ENCODE peak calls at places on chromosomes 13 and 19, in eight cellular contexts. One of them, this sample, is unnamed.

GRCh38 chr19:56015756-56016155 is 29.2 kb downstream of the NLRP5 start:
- DNase-seq in fibroblast of pulmonary artery: peak
- DNase-seq in Peyer's patch: no peak
- DNase-seq in IMR-90: no peak
- DNase-seq in epithelial cell of esophagus: no peak
- DNase-seq in upper lobe of left lung: no peak
- DNase-seq in H1: no peak
- DNase-seq in pancreas: no peak
- DNase-seq in this sample: no peak

GRCh38 chr13:112713517-112714253 is 23.8 kb downstream of the ATP11A start:
- DNase-seq in fibroblast of pulmonary artery: no peak
- DNase-seq in Peyer's patch: peak
- DNase-seq in IMR-90: no peak
- DNase-seq in epithelial cell of esophagus: no peak
- DNase-seq in upper lobe of left lung: no peak
- DNase-seq in H1: no peak
- DNase-seq in pancreas: no peak
- DNase-seq in this sample: no peak

GRCh38 chr13:101451641-101452040 is 834 bp upstream of the ITGBL1 start:
- DNase-seq in fibroblast of pulmonary artery: no peak
- DNase-seq in Peyer's patch: no peak
- DNase-seq in IMR-90: no peak
- DNase-seq in epithelial cell of esophagus: no peak
- DNase-seq in upper lobe of left lung: no peak
- DNase-seq in H1: no peak
- DNase-seq in pancreas: no peak
- DNase-seq in this sample: no peak

GRCh38 chr19:46089432-46089831 is 35.1 kb downstream of the IGFL3 start:
- DNase-seq in fibroblast of pulmonary artery: no peak
- DNase-seq in Peyer's patch: no peak
- DNase-seq in IMR-90: no peak
- DNase-seq in epithelial cell of esophagus: no peak
- DNase-seq in upper lobe of left lung: no peak
- DNase-seq in H1: no peak
- DNase-seq in pancreas: no peak
- DNase-seq in this sample: no peak

GRCh38 chr19:33998739-33999345 is 173.5 kb upstream of the LSM14A start:
- DNase-seq in fibroblast of pulmonary artery: peak
- DNase-seq in Peyer's patch: no peak
- DNase-seq in IMR-90: no peak
- DNase-seq in epithelial cell of esophagus: peak
- DNase-seq in upper lobe of left lung: no peak
- DNase-seq in H1: no peak
- DNase-seq in pancreas: no peak
- DNase-seq in this sample: peak

GRCh38 chr13:26523007-26523406 is 34.5 kb upstream of the WASF3 start:
- DNase-seq in fibroblast of pulmonary artery: no peak
- DNase-seq in Peyer's patch: no peak
- DNase-seq in IMR-90: no peak
- DNase-seq in epithelial cell of esophagus: no peak
- DNase-seq in upper lobe of left lung: no peak
- DNase-seq in H1: no peak
- DNase-seq in pancreas: no peak
- DNase-seq in this sample: no peak

GRCh38 chr19:7942981-7943443 is 454 bp downstream of the TIMM44 start:
- DNase-seq in fibroblast of pulmonary artery: peak
- DNase-seq in Peyer's patch: no peak
- DNase-seq in IMR-90: no peak
- DNase-seq in epithelial cell of esophagus: no peak
- DNase-seq in upper lobe of left lung: no peak
- DNase-seq in H1: no peak
- DNase-seq in pancreas: no peak
- DNase-seq in this sample: peak

GRCh38 chr19:45764947-45765346 is 4.1 kb downstream of the SIX5 start:
- DNase-seq in fibroblast of pulmonary artery: no peak
- DNase-seq in Peyer's patch: no peak
- DNase-seq in IMR-90: no peak
- DNase-seq in epithelial cell of esophagus: no peak
- DNase-seq in upper lobe of left lung: no peak
- DNase-seq in H1: peak
- DNase-seq in pancreas: peak
- DNase-seq in this sample: no peak

GRCh38 chr19:4606181-4606580 is 33.1 kb upstream of the TNFAIP8L1 start:
- DNase-seq in fibroblast of pulmonary artery: no peak
- DNase-seq in Peyer's patch: no peak
- DNase-seq in IMR-90: no peak
- DNase-seq in epithelial cell of esophagus: no peak
- DNase-seq in upper lobe of left lung: no peak
- DNase-seq in H1: no peak
- DNase-seq in pancreas: no peak
- DNase-seq in this sample: no peak

GRCh38 chr19:14164088-14164487 is 27.7 kb upstream of the ASF1B start:
- DNase-seq in fibroblast of pulmonary artery: no peak
- DNase-seq in Peyer's patch: no peak
- DNase-seq in IMR-90: no peak
- DNase-seq in epithelial cell of esophagus: no peak
- DNase-seq in upper lobe of left lung: no peak
- DNase-seq in H1: no peak
- DNase-seq in pancreas: no peak
- DNase-seq in this sample: no peak

GRCh38 chr13:111938743-111939142 is 128.2 kb upstream of the SOX1 start:
- DNase-seq in fibroblast of pulmonary artery: no peak
- DNase-seq in Peyer's patch: no peak
- DNase-seq in IMR-90: no peak
- DNase-seq in epithelial cell of esophagus: no peak
- DNase-seq in upper lobe of left lung: peak
- DNase-seq in H1: peak
- DNase-seq in pancreas: no peak
- DNase-seq in this sample: no peak

GRCh38 chr13:44309771-44310767 is 63.6 kb upstream of the SERP2 start:
- DNase-seq in fibroblast of pulmonary artery: peak
- DNase-seq in Peyer's patch: no peak
- DNase-seq in IMR-90: no peak
- DNase-seq in epithelial cell of esophagus: peak
- DNase-seq in upper lobe of left lung: no peak
- DNase-seq in H1: no peak
- DNase-seq in pancreas: no peak
- DNase-seq in this sample: no peak

GRCh38 chr13:42354246-42355117 is 82.5 kb downstream of the AKAP11 start:
- DNase-seq in fibroblast of pulmonary artery: peak
- DNase-seq in Peyer's patch: no peak
- DNase-seq in IMR-90: peak
- DNase-seq in epithelial cell of esophagus: peak
- DNase-seq in upper lobe of left lung: no peak
- DNase-seq in H1: no peak
- DNase-seq in pancreas: no peak
- DNase-seq in this sample: peak

GRCh38 chr13:27857271-27857670 is 62.5 kb upstream of the PDX1 start:
- DNase-seq in fibroblast of pulmonary artery: no peak
- DNase-seq in Peyer's patch: no peak
- DNase-seq in IMR-90: no peak
- DNase-seq in epithelial cell of esophagus: no peak
- DNase-seq in upper lobe of left lung: no peak
- DNase-seq in H1: no peak
- DNase-seq in pancreas: no peak
- DNase-seq in this sample: no peak

GRCh38 chr19:40055832-40056504 is at the start of gene ZNF780B:
- DNase-seq in fibroblast of pulmonary artery: peak
- DNase-seq in Peyer's patch: peak
- DNase-seq in IMR-90: peak
- DNase-seq in epithelial cell of esophagus: peak
- DNase-seq in upper lobe of left lung: peak
- DNase-seq in H1: peak
- DNase-seq in pancreas: peak
- DNase-seq in this sample: peak

GRCh38 chr19:45505996-45506245 is 1.4 kb upstream of the VASP start:
- DNase-seq in fibroblast of pulmonary artery: no peak
- DNase-seq in Peyer's patch: no peak
- DNase-seq in IMR-90: no peak
- DNase-seq in epithelial cell of esophagus: no peak
- DNase-seq in upper lobe of left lung: no peak
- DNase-seq in H1: no peak
- DNase-seq in pancreas: no peak
- DNase-seq in this sample: no peak

DNA sequence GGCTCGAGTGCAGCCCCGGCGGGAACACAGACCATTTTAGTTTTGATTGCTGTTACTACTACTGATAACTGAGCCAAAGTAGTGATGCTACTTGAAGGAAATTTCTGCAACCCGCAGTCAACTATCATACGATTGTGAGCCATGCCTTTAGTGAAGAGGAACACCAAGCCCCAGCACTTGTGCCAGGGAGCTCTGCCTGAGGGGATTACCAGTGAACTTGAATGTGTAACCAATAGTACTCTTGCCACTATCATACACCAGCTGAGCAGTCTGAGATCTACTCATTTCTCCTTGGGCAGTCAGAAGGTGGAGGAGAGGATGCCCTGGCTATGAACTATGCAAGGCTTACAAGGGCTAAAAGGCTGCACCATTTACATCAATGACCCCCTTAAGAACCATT is 49.0 kb upstream of the N4BP2L1 start:
- DNase-seq in fibroblast of pulmonary artery: no peak
- DNase-seq in Peyer's patch: no peak
- DNase-seq in IMR-90: no peak
- DNase-seq in epithelial cell of esophagus: no peak
- DNase-seq in upper lobe of left lung: no peak
- DNase-seq in H1: no peak
- DNase-seq in pancreas: no peak
- DNase-seq in this sample: no peak
- H3K4me3 ChIP-seq in fibroblast of pulmonary artery: no peak
- H3K4me3 ChIP-seq in Peyer's patch: no peak
- H3K4me3 ChIP-seq in IMR-90: no peak
- H3K4me3 ChIP-seq in epithelial cell of esophagus: no peak
- H3K4me3 ChIP-seq in upper lobe of left lung: no peak
- H3K4me3 ChIP-seq in H1: no peak
- H3K4me3 ChIP-seq in pancreas: no peak
- H3K4me3 ChIP-seq in this sample: no peak

GRCh38 chr13:95656386-95657015 is 12.0 kb upstream of the DZIP1 start:
- DNase-seq in fibroblast of pulmonary artery: peak
- DNase-seq in Peyer's patch: no peak
- DNase-seq in IMR-90: no peak
- DNase-seq in epithelial cell of esophagus: peak
- DNase-seq in upper lobe of left lung: no peak
- DNase-seq in H1: no peak
- DNase-seq in pancreas: no peak
- DNase-seq in this sample: no peak

GRCh38 chr13:95659500-95659899 is 15.0 kb upstream of the DZIP1 start:
- DNase-seq in fibroblast of pulmonary artery: no peak
- DNase-seq in Peyer's patch: no peak
- DNase-seq in IMR-90: no peak
- DNase-seq in epithelial cell of esophagus: no peak
- DNase-seq in upper lobe of left lung: no peak
- DNase-seq in H1: no peak
- DNase-seq in pancreas: no peak
- DNase-seq in this sample: no peak

GRCh38 chr13:95660981-95661581 is 15.9 kb upstream of the DNAJC3 start:
- DNase-seq in fibroblast of pulmonary artery: peak
- DNase-seq in Peyer's patch: no peak
- DNase-seq in IMR-90: peak
- DNase-seq in epithelial cell of esophagus: peak
- DNase-seq in upper lobe of left lung: no peak
- DNase-seq in H1: no peak
- DNase-seq in pancreas: no peak
- DNase-seq in this sample: peak
- TF ChIP-seq CTCF in fibroblast of pulmonary artery: peak
- TF ChIP-seq CTCF in Peyer's patch: peak
- TF ChIP-seq CTCF in IMR-90: peak
- TF ChIP-seq CTCF in epithelial cell of esophagus: peak
- TF ChIP-seq CTCF in upper lobe of left lung: no peak
- TF ChIP-seq CTCF in H1: no peak
- TF ChIP-seq CTCF in pancreas: peak
- TF ChIP-seq CTCF in this sample: peak

DNA sequence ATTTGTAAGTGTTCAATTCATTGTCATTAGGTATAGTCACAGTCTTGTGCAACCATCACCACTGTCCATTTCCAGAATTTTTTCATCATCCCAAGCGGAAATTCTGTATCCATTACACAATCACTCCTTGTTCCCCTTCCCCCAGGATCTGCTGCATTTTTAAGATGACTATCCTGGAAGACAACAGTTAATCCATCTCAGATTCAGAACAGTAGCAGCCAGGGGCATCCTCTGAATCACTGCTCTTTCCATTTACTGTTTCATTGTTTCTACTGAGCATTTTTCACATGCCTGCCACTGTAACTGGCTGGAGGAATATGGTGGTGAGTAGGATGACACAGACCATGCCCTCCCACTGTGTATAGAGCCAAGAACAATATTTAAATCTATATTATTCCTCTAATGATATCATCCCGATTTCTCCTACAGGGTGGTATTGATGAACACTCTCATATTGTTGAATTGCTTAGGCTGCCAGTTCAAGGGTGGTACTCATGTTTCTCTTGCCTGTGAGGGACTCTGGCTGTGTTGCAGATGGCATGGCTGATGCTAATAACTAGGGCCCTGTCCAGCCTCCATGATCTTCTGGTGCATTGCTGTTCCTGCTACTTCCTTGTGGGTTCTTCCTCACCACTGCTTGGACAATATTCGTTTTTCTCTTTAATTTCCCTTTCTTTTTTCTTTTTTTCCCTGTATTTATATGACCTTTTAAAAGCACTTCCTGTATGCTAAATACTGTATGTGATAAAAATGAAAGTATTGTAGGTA is 59.0 kb downstream of the WDFY2 start:
- DNase-seq in fibroblast of pulmonary artery: peak
- DNase-seq in Peyer's patch: no peak
- DNase-seq in IMR-90: peak
- DNase-seq in epithelial cell of esophagus: peak
- DNase-seq in upper lobe of left lung: no peak
- DNase-seq in H1: no peak
- DNase-seq in pancreas: no peak
- DNase-seq in this sample: peak
- H3K4me3 ChIP-seq in fibroblast of pulmonary artery: peak
- H3K4me3 ChIP-seq in Peyer's patch: no peak
- H3K4me3 ChIP-seq in IMR-90: no peak
- H3K4me3 ChIP-seq in epithelial cell of esophagus: no peak
- H3K4me3 ChIP-seq in upper lobe of left lung: no peak
- H3K4me3 ChIP-seq in H1: no peak
- H3K4me3 ChIP-seq in pancreas: no peak
- H3K4me3 ChIP-seq in this sample: no peak

GRCh38 chr13:47598340-47598911 is 402.6 kb downstream of the SUCLA2 start:
- DNase-seq in fibroblast of pulmonary artery: peak
- DNase-seq in Peyer's patch: no peak
- DNase-seq in IMR-90: peak
- DNase-seq in epithelial cell of esophagus: peak
- DNase-seq in upper lobe of left lung: no peak
- DNase-seq in H1: no peak
- DNase-seq in pancreas: no peak
- DNase-seq in this sample: peak
- TF ChIP-seq CTCF in fibroblast of pulmonary artery: peak
- TF ChIP-seq CTCF in Peyer's patch: no peak
- TF ChIP-seq CTCF in IMR-90: peak
- TF ChIP-seq CTCF in epithelial cell of esophagus: peak
- TF ChIP-seq CTCF in upper lobe of left lung: no peak
- TF ChIP-seq CTCF in H1: no peak
- TF ChIP-seq CTCF in pancreas: no peak
- TF ChIP-seq CTCF in this sample: peak

GRCh38 chr19:3041756-3042517 is 12.9 kb upstream of the TLE2 start:
- DNase-seq in fibroblast of pulmonary artery: no peak
- DNase-seq in Peyer's patch: no peak
- DNase-seq in IMR-90: no peak
- DNase-seq in epithelial cell of esophagus: no peak
- DNase-seq in upper lobe of left lung: no peak
- DNase-seq in H1: peak
- DNase-seq in pancreas: no peak
- DNase-seq in this sample: no peak
- H3K4me3 ChIP-seq in fibroblast of pulmonary artery: no peak
- H3K4me3 ChIP-seq in Peyer's patch: no peak
- H3K4me3 ChIP-seq in IMR-90: no peak
- H3K4me3 ChIP-seq in epithelial cell of esophagus: no peak
- H3K4me3 ChIP-seq in upper lobe of left lung: peak
- H3K4me3 ChIP-seq in H1: no peak
- H3K4me3 ChIP-seq in pancreas: no peak
- H3K4me3 ChIP-seq in this sample: no peak